ENCODE peak calls at places on chromosomes 16 and 17, in seven cellular contexts. F is IMR-90, U is RWPE2, T is AG09309, Z is heart left ventricle, K is ovary, E is tibial artery. L is an unnamed sample.

GRCh38 chr16:70754874-70755600 is 45.9 kb downstream of the VAC14 start:
- DNase-seq in F (no peak), K (no peak), Z (no peak), E (no peak), T (no peak), U (peak), L (no peak)

GRCh38 chr17:78117027-78117981 is 11.3 kb downstream of the TMC6 start:
- DNase-seq in E (no peak), K (peak), Z (peak), U (no peak), T (no peak), F (no peak), L (no peak)

GRCh38 chr16:17529982-17530760 is 59.4 kb upstream of the XYLT1 start:
- DNase-seq in Z (no peak), K (no peak), F (no peak), U (no peak), T (no peak), E (no peak), L (no peak)

GRCh38 chr16:50774405-50774804 is 32.5 kb downstream of the CYLD start:
- DNase-seq in T (no peak), Z (no peak), U (no peak), F (no peak), E (no peak), K (no peak), L (no peak)

GRCh38 chr17:70794757-70795156 is 625.4 kb downstream of the KCNJ2 start:
- DNase-seq in E (no peak), K (no peak), Z (no peak), U (no peak), T (no peak), F (no peak), L (no peak)

GRCh38 chr16:19375561-19376158 is 42.0 kb upstream of the TMC5 start:
- DNase-seq in Z (no peak), E (no peak), F (peak), K (peak), T (peak), U (no peak), L (peak)

GRCh38 chr17:80151333-80151732 is 4.4 kb upstream of the EIF4A3 start:
- DNase-seq in Z (no peak), U (peak), E (no peak), T (peak), K (no peak), F (peak), L (peak)

GRCh38 chr17:4393806-4394205 is 27.3 kb upstream of the UBE2G1 start:
- DNase-seq in Z (no peak), E (no peak), K (no peak), T (no peak), U (no peak), F (no peak), L (no peak)

GRCh38 chr16:51624083-51624775 is 473.2 kb upstream of the SALL1 start:
- DNase-seq in K (no peak), T (no peak), U (no peak), F (no peak), Z (no peak), E (no peak), L (peak)

GRCh38 chr16:73890524-73891500 is 405.8 kb upstream of the PSMD7 start:
- DNase-seq in Z (no peak), K (no peak), F (peak), U (no peak), T (no peak), E (no peak), L (no peak)

GRCh38 chr17:46013502-46014165 is 14.6 kb downstream of the STH start:
- DNase-seq in U (no peak), K (no peak), F (peak), T (peak), E (no peak), Z (peak), L (peak)

GRCh38 chr16:2008631-2009301 is 855 bp downstream of the ZNF598 start:
- DNase-seq in K (no peak), T (no peak), Z (no peak), U (no peak), E (no peak), F (peak), L (peak)

GRCh38 chr17:65261682-65262636 is 124.8 kb downstream of the RGS9 start:
- DNase-seq in E (no peak), K (no peak), Z (no peak), U (no peak), T (no peak), F (peak), L (peak)

GRCh38 chr17:40559016-40559853 is 6.0 kb downstream of the CCR7 start:
- DNase-seq in E (no peak), F (no peak), T (no peak), U (no peak), K (no peak), Z (no peak), L (peak)

GRCh38 chr17:65332375-65332774 is 195.2 kb downstream of the RGS9 start:
- DNase-seq in F (peak), T (peak), Z (no peak), U (no peak), K (no peak), E (no peak), L (peak)

GRCh38 chr16:48105456-48105855 is 50.3 kb downstream of the ABCC12 start:
- DNase-seq in T (no peak), F (peak), E (no peak), U (no peak), K (no peak), Z (no peak), L (peak)

GRCh38 chr16:2820836-2821482 is 3.9 kb downstream of the PRSS21 start:
- DNase-seq in U (no peak), T (no peak), E (peak), F (no peak), Z (no peak), K (no peak), L (no peak)

GRCh38 chr16:17590711-17591654 is 120.2 kb upstream of the XYLT1 start:
- DNase-seq in Z (no peak), E (no peak), F (no peak), U (no peak), T (peak), K (no peak), L (peak)

GRCh38 chr16:48535831-48536599 is 74.0 kb downstream of the N4BP1 start:
- DNase-seq in U (no peak), K (peak), E (peak), Z (peak), F (peak), T (no peak), L (peak)

GRCh38 chr17:42553161-42553818 is 567 bp downstream of the HSD17B1 start:
- DNase-seq in T (no peak), Z (peak), U (no peak), K (no peak), F (no peak), E (no peak), L (peak)

GRCh38 chr17:73293031-73293430 is 18.8 kb downstream of the CDC42EP4 start:
- DNase-seq in U (peak), E (no peak), T (no peak), K (no peak), F (no peak), Z (no peak), L (no peak)

GRCh38 chr17:77045441-77046041 is 95.2 kb upstream of the SEC14L1 start:
- DNase-seq in K (no peak), T (peak), U (no peak), E (no peak), Z (no peak), F (peak), L (peak)

GRCh38 chr16:46812781-46813555 is 18.0 kb downstream of the C16orf87 start:
- DNase-seq in Z (no peak), F (no peak), U (no peak), K (no peak), T (no peak), E (no peak), L (no peak)

GRCh38 chr16:71885261-71885650 is 1.3 kb upstream of the ZNF821 start:
- DNase-seq in U (no peak), K (no peak), T (no peak), E (no peak), F (no peak), Z (no peak), L (no peak)

GRCh38 chr16:71880176-71880575 is 3.8 kb downstream of the ZNF821 start:
- DNase-seq in K (no peak), T (no peak), E (no peak), U (no peak), F (no peak), Z (no peak), L (no peak)

GRCh38 chr16:71883193-71883848 is 661 bp downstream of the ZNF821 start:
- DNase-seq in Z (no peak), K (peak), T (no peak), E (peak), U (no peak), F (peak), L (no peak)

GRCh38 chr16:71882505-71883192 is 1.3 kb downstream of the ZNF821 start:
- DNase-seq in E (peak), K (peak), U (no peak), T (no peak), F (peak), Z (no peak), L (peak)

GRCh38 chr16:71883849-71884638 is at the start of gene ZNF821:
- DNase-seq in T (no peak), Z (peak), E (peak), U (no peak), F (peak), K (peak), L (peak)
- TF ChIP-seq CTCF in T (peak), Z (peak), E (peak), U (peak), F (no peak), K (peak), L (no peak)

DNA sequence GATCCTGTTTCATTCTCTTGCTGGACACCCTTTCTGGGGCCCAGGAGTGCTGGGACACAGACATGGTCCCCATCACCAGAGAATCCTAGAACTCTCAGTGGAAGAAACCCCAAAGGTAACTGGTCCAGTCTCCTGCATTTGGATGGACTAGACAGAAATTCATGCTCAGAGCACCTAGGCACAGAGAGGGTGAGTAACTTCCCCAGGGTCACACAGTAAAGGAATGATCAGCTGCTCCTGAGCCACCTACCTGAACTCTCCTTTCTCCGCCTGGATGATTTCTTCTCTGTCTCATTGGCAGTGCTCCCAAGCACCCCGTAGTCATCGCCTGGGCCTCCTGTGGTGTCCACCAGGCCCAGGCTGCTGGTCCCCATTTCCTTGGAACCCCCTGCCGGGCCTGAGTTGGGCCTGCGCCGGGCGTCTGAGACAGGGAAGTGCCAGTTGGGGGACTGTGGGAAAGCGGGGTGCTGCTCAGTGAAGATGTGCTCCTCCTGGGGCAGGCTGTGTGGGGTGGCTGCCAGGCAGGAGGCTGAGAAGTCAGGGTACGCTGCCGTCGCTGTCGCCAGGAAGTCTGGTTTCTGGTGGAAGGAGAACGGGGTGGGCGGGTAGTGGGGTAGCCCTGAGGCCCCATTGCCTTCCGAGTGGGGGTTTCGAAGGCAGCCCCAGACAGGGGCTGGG is 767 bp downstream of the MEOX1 start:
- DNase-seq in K (no peak), U (no peak), F (no peak), Z (peak), T (no peak), E (no peak), L (no peak)
- H3K4me3 ChIP-seq in K (no peak), U (no peak), F (no peak), Z (peak), T (no peak), E (no peak), L (no peak)

DNA sequence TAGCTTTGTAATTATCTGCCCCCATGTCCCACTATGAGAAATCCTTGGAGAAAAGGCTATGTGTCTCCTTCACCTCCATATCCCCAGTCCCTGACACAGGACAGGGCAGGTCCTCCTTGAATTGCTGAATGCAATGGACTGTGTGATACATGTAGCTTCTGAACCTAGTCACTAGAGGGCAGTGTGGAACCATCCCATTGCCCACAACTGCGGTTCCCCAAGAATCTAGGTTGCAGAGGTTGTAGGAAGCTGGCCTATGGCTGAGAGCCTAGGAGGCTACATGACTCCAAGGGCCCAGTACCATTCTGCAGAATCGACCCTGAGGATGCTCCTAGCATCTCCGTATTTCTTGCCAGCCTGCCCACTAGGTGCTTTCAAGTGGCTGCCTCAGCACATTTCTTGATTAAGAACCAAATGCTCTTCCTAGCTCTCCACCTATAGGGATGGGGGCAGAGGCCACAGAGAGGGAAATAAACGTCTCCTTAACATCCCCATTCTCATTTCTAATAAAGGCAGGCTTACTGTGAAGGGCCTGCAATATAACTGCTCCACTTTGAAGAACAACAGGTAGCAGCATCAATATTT is 394.0 kb downstream of the CA10 start:
- DNase-seq in F (peak), E (peak), T (peak), U (no peak), K (peak), Z (no peak), L (peak)
- TF ChIP-seq CTCF in F (peak), E (peak), T (peak), U (peak), K (peak), Z (peak), L (peak)

GRCh38 chr17:81286491-81287145 is 8.5 kb downstream of the SLC38A10 start:
- DNase-seq in E (no peak), K (no peak), F (no peak), Z (peak), T (no peak), U (no peak), L (no peak)

GRCh38 chr17:81285179-81285878 is 9.8 kb downstream of the SLC38A10 start:
- DNase-seq in F (peak), T (no peak), Z (peak), U (no peak), K (no peak), E (peak), L (peak)

GRCh38 chr17:81287741-81288430 is 7.2 kb downstream of the SLC38A10 start:
- DNase-seq in F (no peak), U (no peak), K (no peak), T (no peak), E (no peak), Z (peak), L (no peak)

GRCh38 chr17:81287155-81287554 is 8.0 kb downstream of the SLC38A10 start:
- DNase-seq in F (no peak), K (no peak), E (no peak), Z (peak), T (no peak), U (no peak), L (no peak)

GRCh38 chr17:81285894-81286293 is 9.2 kb downstream of the SLC38A10 start:
- DNase-seq in E (no peak), U (no peak), Z (no peak), K (no peak), T (no peak), F (no peak), L (no peak)
- H3K4me3 ChIP-seq in E (peak), U (no peak), Z (no peak), K (no peak), T (no peak), F (no peak), L (no peak)

GRCh38 chr16:179431-179830 is 828 bp upstream of the HBQ1 start:
- DNase-seq in T (no peak), F (no peak), E (no peak), K (no peak), U (no peak), Z (no peak), L (no peak)

GRCh38 chr16:180921-181667 is 835 bp downstream of the HBQ1 start:
- DNase-seq in T (no peak), F (peak), Z (peak), K (peak), E (peak), U (no peak), L (peak)

GRCh38 chr16:177981-178676 is 1.6 kb downstream of the HBA1 start:
- DNase-seq in U (no peak), Z (no peak), K (no peak), F (no peak), E (no peak), T (no peak), L (no peak)

GRCh38 chr16:181668-182021 is 1.4 kb downstream of the HBQ1 start:
- DNase-seq in T (no peak), K (no peak), U (no peak), Z (no peak), F (no peak), E (no peak), L (peak)

GRCh38 chr16:180101-180920 is at the start of gene HBQ1:
- DNase-seq in Z (no peak), U (no peak), T (no peak), K (peak), E (no peak), F (no peak), L (no peak)
- TF ChIP-seq CTCF in Z (no peak), U (peak), T (peak), K (no peak), E (peak), F (peak), L (no peak)

GRCh38 chr17:47638903-47639302 is 10.8 kb upstream of the KPNB1 start:
- DNase-seq in K (no peak), T (no peak), Z (no peak), E (no peak), U (no peak), F (no peak), L (no peak)
- H3K4me3 ChIP-seq in K (no peak), T (no peak), Z (no peak), E (no peak), U (no peak), F (no peak), L (no peak)

GRCh38 chr16:77663711-77664110 is 58.6 kb upstream of the NUDT7 start:
- DNase-seq in E (no peak), K (no peak), T (no peak), F (no peak), U (no peak), Z (no peak), L (no peak)

GRCh38 chr16:77657016-77657415 is 65.3 kb upstream of the NUDT7 start:
- DNase-seq in E (no peak), U (no peak), F (peak), Z (no peak), K (no peak), T (peak), L (peak)

GRCh38 chr16:77662241-77662640 is 60.1 kb upstream of the NUDT7 start:
- DNase-seq in Z (no peak), K (no peak), E (no peak), U (no peak), T (no peak), F (no peak), L (no peak)

GRCh38 chr16:77660311-77660710 is 62.0 kb upstream of the NUDT7 start:
- DNase-seq in Z (no peak), F (peak), K (no peak), U (no peak), E (no peak), T (peak), L (peak)
- TF ChIP-seq CTCF in Z (peak), F (peak), K (no peak), U (peak), E (peak), T (peak), L (peak)

GRCh38 chr17:49439305-49439672 is 24.6 kb upstream of the PHB1 start:
- DNase-seq in T (no peak), E (no peak), U (no peak), Z (no peak), F (no peak), K (no peak), L (no peak)

GRCh38 chr17:49437696-49438438 is 23.2 kb upstream of the PHB1 start:
- DNase-seq in F (no peak), K (no peak), T (no peak), U (peak), Z (no peak), E (no peak), L (no peak)

GRCh38 chr17:49438439-49438861 is 23.8 kb upstream of the PHB1 start:
- DNase-seq in F (no peak), K (no peak), T (no peak), U (peak), Z (no peak), E (no peak), L (no peak)

GRCh38 chr17:49439673-49440571 is 25.2 kb upstream of the PHB1 start:
- DNase-seq in E (no peak), U (peak), Z (no peak), K (no peak), F (peak), T (no peak), L (peak)

GRCh38 chr17:49438885-49439284 is 24.2 kb upstream of the PHB1 start:
- DNase-seq in K (no peak), Z (no peak), E (no peak), F (no peak), U (peak), T (no peak), L (no peak)
- H3K4me3 ChIP-seq in K (no peak), Z (no peak), E (no peak), F (no peak), U (no peak), T (no peak), L (no peak)

GRCh38 chr16:57723170-57723569 is 12.4 kb upstream of the KATNB1 start:
- DNase-seq in T (no peak), Z (no peak), K (no peak), F (no peak), E (no peak), U (no peak), L (peak)
- TF ChIP-seq CTCF in T (peak), Z (no peak), K (no peak), F (peak), E (no peak), U (no peak), L (peak)

GRCh38 chr17:74419862-74420492 is 11.9 kb upstream of the GPRC5C start:
- DNase-seq in T (no peak), U (no peak), K (no peak), F (no peak), E (no peak), Z (no peak), L (no peak)

GRCh38 chr17:74413491-74413890 is 18.4 kb upstream of the GPRC5C start:
- DNase-seq in K (no peak), Z (no peak), T (no peak), E (no peak), F (no peak), U (no peak), L (no peak)

GRCh38 chr17:74415608-74416396 is 16.1 kb upstream of the GPRC5C start:
- DNase-seq in U (no peak), F (no peak), E (no peak), K (no peak), Z (peak), T (no peak), L (no peak)

GRCh38 chr17:74414510-74414909 is 17.4 kb upstream of the GPRC5C start:
- DNase-seq in E (no peak), U (no peak), K (no peak), Z (no peak), T (no peak), F (no peak), L (no peak)

GRCh38 chr17:74417178-74418045 is 14.5 kb upstream of the GPRC5C start:
- DNase-seq in Z (no peak), K (no peak), T (no peak), E (no peak), U (no peak), F (no peak), L (peak)
- H3K4me3 ChIP-seq in Z (no peak), K (no peak), T (no peak), E (no peak), U (no peak), F (no peak), L (no peak)

L was measured in fibroblast of mammary gland.